ENCODE peak calls at places on chromosomes 3 and 15, in nine cellular contexts. S, R, P, V, L, E, U, H and X are unnamed samples.
A peak's percentile ranks its signal among the peaks of the same experiment; 100 is the strongest.

GRCh38 chr15:31091531-31091930 is 10.0 kb downstream of the TRPM1 start:
- DNase-seq in R (no peak), U (peak; percentile 16), L (no peak), S (no peak), E (no peak), P (no peak), V (no peak), H (peak; percentile 70), X (no peak)

GRCh38 chr15:40471105-40471777 is 457 bp downstream of the CHST14 start:
- DNase-seq in H (peak; percentile 4), V (no peak), P (peak; percentile 29), R (no peak), E (peak; percentile 81), S (peak; percentile 1), U (no peak), L (no peak), X (peak; percentile 39)

GRCh38 chr3:73625124-73625665 is 454 bp upstream of the PDZRN3 start:
- DNase-seq in S (no peak), U (no peak), E (peak; percentile 75), V (no peak), L (no peak), H (peak; percentile 72), P (no peak), R (no peak), X (peak; percentile 61)

GRCh38 chr15:33968224-33968623 is at the start of gene CHRM5:
- DNase-seq in S (no peak), R (no peak), P (no peak), U (no peak), L (no peak), H (no peak), V (no peak), E (no peak), X (no peak)

GRCh38 chr3:133747373-133747772 is 1.2 kb downstream of the TF start:
- DNase-seq in E (no peak), L (no peak), R (no peak), V (no peak), U (no peak), S (no peak), P (no peak), H (no peak), X (no peak)

GRCh38 chr3:33658971-33659848 is 58.8 kb downstream of the CLASP2 start:
- DNase-seq in U (no peak), R (no peak), V (peak; percentile 85), L (no peak), P (peak; percentile 60), S (peak; percentile 42), E (peak; percentile 84), H (peak; percentile 88), X (peak; percentile 46)

GRCh38 chr15:72217216-72217615 is 13.8 kb downstream of the PKM start:
- DNase-seq in E (no peak), U (no peak), L (no peak), V (no peak), H (no peak), R (no peak), S (no peak), P (no peak), X (no peak)

GRCh38 chr15:64851503-64851840 is 9.8 kb downstream of the PLEKHO2 start:
- DNase-seq in H (peak; percentile 93), U (peak; percentile 82), L (peak; percentile 56), R (no peak), V (peak; percentile 84), S (no peak), P (no peak), E (peak; percentile 67), X (peak; percentile 47)

GRCh38 chr3:169146112-169146665 is 517.3 kb downstream of the MECOM start:
- DNase-seq in V (peak; percentile 63), P (peak; percentile 31), U (no peak), L (peak; percentile 27), R (peak; percentile 61), S (peak; percentile 78), E (peak; percentile 78), H (peak; percentile 64), X (no peak)

GRCh38 chr15:38085931-38086562 is 151.6 kb downstream of the TMCO5A start:
- DNase-seq in L (no peak), R (no peak), E (no peak), U (peak; percentile 63), V (no peak), H (peak; percentile 77), P (no peak), S (no peak), X (no peak)

GRCh38 chr3:97950360-97950759 is 21.9 kb downstream of the RIOX2 start:
- DNase-seq in P (no peak), H (no peak), L (no peak), V (no peak), U (no peak), R (no peak), S (no peak), E (no peak), X (no peak)

GRCh38 chr3:106392905-106393304 is 524.1 kb upstream of the CBLB start:
- DNase-seq in P (no peak), R (no peak), S (no peak), V (no peak), U (no peak), E (no peak), H (peak; percentile 26), L (no peak), X (no peak)

GRCh38 chr3:65748326-65748725 is 290.4 kb downstream of the MAGI1 start:
- DNase-seq in L (no peak), H (no peak), S (no peak), P (no peak), V (no peak), R (no peak), E (no peak), U (no peak), X (no peak)

GRCh38 chr15:101664303-101664913 is 12.2 kb upstream of the TM2D3 start:
- DNase-seq in L (no peak), R (no peak), P (no peak), U (no peak), H (no peak), E (peak; percentile 64), S (no peak), V (no peak), X (no peak)
- TF ChIP-seq CTCF in L (peak; percentile 17), R (peak; percentile 76), P (peak; percentile 45), U (peak; percentile 15), H (peak; percentile 9), E (peak; percentile 69), S (peak; percentile 21), V (no peak), X (no peak)

DNA sequence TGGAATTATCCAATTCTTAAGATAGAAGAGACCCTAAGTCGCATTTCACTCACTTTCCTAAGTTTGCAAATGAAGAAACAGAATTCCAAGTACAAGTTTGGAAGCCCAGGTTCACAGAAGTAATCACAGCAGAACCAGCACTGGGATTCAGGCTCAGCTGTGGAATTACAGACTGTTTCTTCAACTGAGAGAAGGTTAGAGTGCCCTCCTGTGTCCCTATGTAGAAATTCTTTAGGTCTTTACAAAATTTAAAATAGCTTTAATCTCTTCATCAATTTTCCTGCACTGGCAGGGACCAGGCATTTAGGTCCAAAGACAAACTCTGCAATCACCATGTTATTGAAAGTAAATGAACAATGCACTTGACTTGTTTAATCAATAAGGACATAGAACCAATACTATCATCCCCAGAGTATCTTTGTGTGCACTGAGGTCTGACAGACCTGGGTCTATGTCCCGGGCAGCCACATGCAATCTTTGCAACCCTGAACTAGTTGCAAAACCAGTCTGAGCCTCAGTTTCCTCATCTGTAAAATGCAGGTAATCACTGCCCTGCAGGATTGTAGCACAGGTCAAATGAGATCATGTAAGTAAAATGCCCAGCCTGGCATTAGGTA is 96.3 kb upstream of the ZBED2 start:
- DNase-seq in P (no peak), R (no peak), E (no peak), V (no peak), U (no peak), L (peak; percentile 40), H (peak; percentile 76), S (no peak), X (no peak)
- TF ChIP-seq CTCF in P (peak; percentile 70), R (peak; percentile 87), E (peak; percentile 75), V (no peak), U (peak; percentile 43), L (peak; percentile 60), H (peak; percentile 67), S (no peak), X (peak; percentile 12)

GRCh38 chr3:126113238-126113555 is 29.3 kb upstream of the SLC41A3 start:
- DNase-seq in H (no peak), V (peak; percentile 50), S (no peak), R (peak; percentile 31), L (no peak), E (peak; percentile 29), U (no peak), P (no peak), X (peak; percentile 10)

GRCh38 chr3:126112531-126113237 is 28.8 kb upstream of the SLC41A3 start:
- DNase-seq in H (no peak), E (peak; percentile 31), P (no peak), V (peak; percentile 50), U (no peak), R (no peak), S (no peak), L (no peak), X (no peak)

GRCh38 chr3:126114406-126115386 is 30.8 kb upstream of the SLC41A3 start:
- DNase-seq in R (peak; percentile 38), P (no peak), U (no peak), E (peak; percentile 30), H (no peak), S (no peak), L (no peak), V (peak; percentile 44), X (no peak)

GRCh38 chr3:126111566-126112475 is 27.9 kb upstream of the SLC41A3 start:
- DNase-seq in R (no peak), L (no peak), E (peak; percentile 31), P (no peak), U (no peak), H (no peak), V (peak; percentile 46), S (no peak), X (peak; percentile 11)

GRCh38 chr3:126113733-126114132 is 29.8 kb upstream of the SLC41A3 start:
- DNase-seq in V (peak; percentile 58), S (peak; percentile 51), L (no peak), E (peak; percentile 81), P (no peak), H (no peak), U (no peak), R (peak; percentile 53), X (no peak)
- TF ChIP-seq CTCF in V (no peak), S (peak; percentile 46), L (peak; percentile 12), E (peak; percentile 71), P (peak; percentile 58), H (peak; percentile 29), U (peak; percentile 33), R (peak; percentile 18), X (no peak)

GRCh38 chr3:12759693-12760565 is 870 bp upstream of the TMEM40 start:
- DNase-seq in U (no peak), S (no peak), E (no peak), R (no peak), L (no peak), H (no peak), V (no peak), P (no peak), X (no peak)

GRCh38 chr3:12759097-12759679 is at the start of gene TMEM40:
- DNase-seq in P (no peak), E (peak; percentile 78), L (no peak), H (no peak), V (no peak), S (peak; percentile 41), R (peak; percentile 99), U (no peak), X (no peak)

GRCh38 chr3:12756185-12756584 is 2.9 kb downstream of the TMEM40 start:
- DNase-seq in S (no peak), P (no peak), H (no peak), E (no peak), R (no peak), L (no peak), U (no peak), V (no peak), X (no peak)

GRCh38 chr3:12756635-12757034 is 2.4 kb downstream of the TMEM40 start:
- DNase-seq in L (no peak), U (no peak), P (no peak), E (no peak), R (no peak), S (no peak), V (no peak), H (no peak), X (no peak)

GRCh38 chr3:12758025-12758830 is 831 bp downstream of the TMEM40 start:
- DNase-seq in U (no peak), L (no peak), P (no peak), V (peak; percentile 83), H (peak; percentile 67), S (no peak), R (no peak), E (peak; percentile 64), X (peak; percentile 47)
- TF ChIP-seq CTCF in U (no peak), L (no peak), P (no peak), V (no peak), H (no peak), S (no peak), R (peak; percentile 8), E (peak; percentile 10), X (no peak)